ENCODE peak calls at places on chromosomes 16 and 17, in seven cellular contexts. One of them, this sample, is unnamed.

GRCh38 chr17:64781394-64781793 is 119.3 kb upstream of the SMURF2 start:
- DNase-seq in progenitor cell of endocrine pancreas: no peak
- DNase-seq in heart left ventricle: peak
- DNase-seq in pancreas: no peak
- DNase-seq in nephron progenitor cell: peak
- DNase-seq in transverse colon: peak
- DNase-seq in CD4-positive, alpha-beta T cell: peak
- DNase-seq in this sample: no peak

GRCh38 chr16:55370762-55371482 is 46.9 kb downstream of the IRX6 start:
- DNase-seq in progenitor cell of endocrine pancreas: peak
- DNase-seq in heart left ventricle: peak
- DNase-seq in pancreas: peak
- DNase-seq in nephron progenitor cell: peak
- DNase-seq in transverse colon: peak
- DNase-seq in CD4-positive, alpha-beta T cell: no peak
- DNase-seq in this sample: peak

GRCh38 chr17:49696233-49696761 is 11.5 kb downstream of the SLC35B1 start:
- DNase-seq in progenitor cell of endocrine pancreas: no peak
- DNase-seq in heart left ventricle: no peak
- DNase-seq in pancreas: no peak
- DNase-seq in nephron progenitor cell: no peak
- DNase-seq in transverse colon: no peak
- DNase-seq in CD4-positive, alpha-beta T cell: peak
- DNase-seq in this sample: no peak

GRCh38 chr16:63323722-63324121 is 1287.5 kb upstream of the CDH8 start:
- DNase-seq in progenitor cell of endocrine pancreas: no peak
- DNase-seq in heart left ventricle: no peak
- DNase-seq in pancreas: no peak
- DNase-seq in nephron progenitor cell: no peak
- DNase-seq in transverse colon: no peak
- DNase-seq in CD4-positive, alpha-beta T cell: no peak
- DNase-seq in this sample: no peak

GRCh38 chr17:58822148-58823050 is 66.7 kb downstream of the PPM1E start:
- DNase-seq in progenitor cell of endocrine pancreas: no peak
- DNase-seq in heart left ventricle: no peak
- DNase-seq in pancreas: no peak
- DNase-seq in nephron progenitor cell: no peak
- DNase-seq in transverse colon: no peak
- DNase-seq in CD4-positive, alpha-beta T cell: no peak
- DNase-seq in this sample: no peak

GRCh38 chr17:78682363-78682762 is 99.7 kb downstream of the CYTH1 start:
- DNase-seq in progenitor cell of endocrine pancreas: no peak
- DNase-seq in heart left ventricle: no peak
- DNase-seq in pancreas: no peak
- DNase-seq in nephron progenitor cell: no peak
- DNase-seq in transverse colon: no peak
- DNase-seq in CD4-positive, alpha-beta T cell: no peak
- DNase-seq in this sample: no peak

GRCh38 chr17:68390888-68391545 is 66.3 kb downstream of the WIPI1 start:
- DNase-seq in progenitor cell of endocrine pancreas: no peak
- DNase-seq in heart left ventricle: no peak
- DNase-seq in pancreas: no peak
- DNase-seq in nephron progenitor cell: no peak
- DNase-seq in transverse colon: no peak
- DNase-seq in CD4-positive, alpha-beta T cell: no peak
- DNase-seq in this sample: no peak

GRCh38 chr17:40516581-40517285 is 15.3 kb upstream of the TNS4 start:
- DNase-seq in progenitor cell of endocrine pancreas: no peak
- DNase-seq in heart left ventricle: peak
- DNase-seq in pancreas: no peak
- DNase-seq in nephron progenitor cell: no peak
- DNase-seq in transverse colon: peak
- DNase-seq in CD4-positive, alpha-beta T cell: peak
- DNase-seq in this sample: no peak

GRCh38 chr17:42674755-42675347 is 1.9 kb downstream of the PLEKHH3 start:
- DNase-seq in progenitor cell of endocrine pancreas: no peak
- DNase-seq in heart left ventricle: no peak
- DNase-seq in pancreas: peak
- DNase-seq in nephron progenitor cell: no peak
- DNase-seq in transverse colon: peak
- DNase-seq in CD4-positive, alpha-beta T cell: no peak
- DNase-seq in this sample: no peak

DNA sequence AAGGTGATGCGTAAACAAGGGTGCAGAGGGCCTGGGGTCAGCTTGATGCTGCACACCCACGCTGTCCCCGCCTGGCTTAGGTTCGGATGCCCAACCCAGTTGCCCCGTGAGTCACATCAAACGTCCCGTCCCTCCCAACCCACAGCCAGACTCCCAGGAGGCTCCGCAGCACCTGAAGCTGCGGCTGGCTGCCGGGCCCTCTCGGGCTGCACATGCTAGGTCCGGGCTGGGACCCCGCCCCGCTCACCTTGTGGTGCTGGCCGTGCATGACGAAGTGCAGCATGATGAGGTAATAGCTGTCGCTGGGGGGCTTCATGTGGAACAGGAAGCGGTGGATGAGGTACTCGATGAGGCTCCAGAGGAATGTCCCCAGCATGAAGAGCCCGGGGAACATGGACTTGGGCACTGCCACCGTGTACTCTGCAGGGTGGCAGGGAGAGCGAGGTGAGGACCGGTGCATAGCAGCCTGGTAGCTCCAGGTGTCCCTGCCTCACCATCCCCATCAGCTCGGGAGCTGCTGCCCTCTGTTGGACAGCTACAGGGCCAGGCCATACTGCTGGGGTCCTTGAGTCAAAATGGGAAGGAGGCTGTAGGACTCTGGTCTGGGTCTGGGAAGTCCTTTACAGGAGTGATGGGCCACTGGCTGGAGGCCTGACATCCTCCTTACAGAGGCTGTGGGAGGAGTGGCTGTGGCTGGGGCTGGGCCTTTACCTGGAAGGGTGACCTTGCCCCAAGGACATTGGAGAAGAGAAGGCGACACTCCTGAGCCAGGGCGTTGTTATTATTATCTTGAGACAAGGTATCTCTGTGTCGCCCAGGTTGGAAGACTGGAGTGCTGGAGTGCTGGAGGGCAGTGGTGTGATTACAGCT is 18.3 kb upstream of the MLKL start:
- DNase-seq in progenitor cell of endocrine pancreas: no peak
- DNase-seq in heart left ventricle: no peak
- DNase-seq in pancreas: no peak
- DNase-seq in nephron progenitor cell: no peak
- DNase-seq in transverse colon: no peak
- DNase-seq in CD4-positive, alpha-beta T cell: no peak
- DNase-seq in this sample: no peak
- TF ChIP-seq CTCF in progenitor cell of endocrine pancreas: no peak
- TF ChIP-seq CTCF in heart left ventricle: no peak
- TF ChIP-seq CTCF in pancreas: no peak
- TF ChIP-seq CTCF in nephron progenitor cell: no peak
- TF ChIP-seq CTCF in transverse colon: no peak
- TF ChIP-seq CTCF in CD4-positive, alpha-beta T cell: no peak
- TF ChIP-seq CTCF in this sample: no peak

GRCh38 chr16:85751665-85752501 is 987 bp upstream of the C16orf74 start:
- DNase-seq in progenitor cell of endocrine pancreas: no peak
- DNase-seq in heart left ventricle: no peak
- DNase-seq in pancreas: no peak
- DNase-seq in nephron progenitor cell: no peak
- DNase-seq in transverse colon: no peak
- DNase-seq in CD4-positive, alpha-beta T cell: no peak
- DNase-seq in this sample: no peak

GRCh38 chr16:85754403-85754802 is 3.5 kb upstream of the C16orf74 start:
- DNase-seq in progenitor cell of endocrine pancreas: no peak
- DNase-seq in heart left ventricle: no peak
- DNase-seq in pancreas: no peak
- DNase-seq in nephron progenitor cell: no peak
- DNase-seq in transverse colon: no peak
- DNase-seq in CD4-positive, alpha-beta T cell: no peak
- DNase-seq in this sample: no peak

GRCh38 chr16:85753976-85754375 is 3.1 kb upstream of the C16orf74 start:
- DNase-seq in progenitor cell of endocrine pancreas: no peak
- DNase-seq in heart left ventricle: no peak
- DNase-seq in pancreas: peak
- DNase-seq in nephron progenitor cell: no peak
- DNase-seq in transverse colon: peak
- DNase-seq in CD4-positive, alpha-beta T cell: no peak
- DNase-seq in this sample: no peak

GRCh38 chr16:85753559-85753958 is 2.7 kb upstream of the C16orf74 start:
- DNase-seq in progenitor cell of endocrine pancreas: no peak
- DNase-seq in heart left ventricle: no peak
- DNase-seq in pancreas: peak
- DNase-seq in nephron progenitor cell: no peak
- DNase-seq in transverse colon: peak
- DNase-seq in CD4-positive, alpha-beta T cell: no peak
- DNase-seq in this sample: no peak

DNA sequence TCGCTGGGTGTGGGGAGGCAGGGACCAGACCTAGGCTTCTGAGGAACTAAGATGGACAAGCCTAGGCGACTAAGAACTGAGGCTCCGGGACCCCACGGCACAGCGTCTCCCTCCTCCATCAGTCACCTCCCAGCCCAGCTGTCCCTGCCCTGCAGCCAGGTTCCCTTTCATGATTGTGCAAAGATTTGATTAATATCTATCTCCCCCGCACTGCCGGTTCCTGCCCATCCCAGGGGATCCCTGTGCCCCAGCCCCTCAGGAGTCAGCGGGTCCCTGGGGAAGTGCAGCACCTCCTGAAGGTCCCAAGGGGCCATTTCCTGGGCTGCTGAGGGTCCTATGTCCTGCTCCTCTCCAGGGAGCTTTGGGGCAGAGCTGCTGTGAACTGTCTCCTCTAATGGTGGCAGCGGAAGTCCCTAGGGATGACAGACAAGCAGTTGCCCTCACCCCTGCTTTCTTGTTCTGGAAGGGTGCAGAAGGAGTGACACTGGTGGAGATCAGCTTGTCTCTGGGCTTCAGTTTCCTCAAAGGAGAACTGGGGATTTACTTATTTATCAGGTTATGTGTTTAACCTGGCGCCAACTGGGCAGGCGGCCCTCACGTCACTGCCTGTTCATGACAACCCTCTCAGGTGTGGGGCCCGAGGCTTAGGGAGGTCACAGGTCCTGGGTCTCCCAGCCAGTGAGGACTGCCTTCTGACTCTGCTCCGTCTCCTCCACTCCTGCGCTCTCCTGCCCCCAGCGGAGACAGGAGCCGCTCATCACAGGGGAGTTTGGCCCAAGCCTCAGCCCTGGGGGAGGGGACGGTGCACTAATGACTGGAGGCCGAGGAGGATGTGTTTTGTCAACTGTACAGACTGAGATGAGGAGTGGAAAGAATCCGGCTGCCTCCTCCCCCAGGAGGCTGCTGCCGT is 1.9 kb upstream of the C16orf74 start:
- DNase-seq in progenitor cell of endocrine pancreas: no peak
- DNase-seq in heart left ventricle: no peak
- DNase-seq in pancreas: peak
- DNase-seq in nephron progenitor cell: peak
- DNase-seq in transverse colon: peak
- DNase-seq in CD4-positive, alpha-beta T cell: no peak
- DNase-seq in this sample: no peak
- TF ChIP-seq CTCF in progenitor cell of endocrine pancreas: no peak
- TF ChIP-seq CTCF in heart left ventricle: no peak
- TF ChIP-seq CTCF in pancreas: no peak
- TF ChIP-seq CTCF in nephron progenitor cell: no peak
- TF ChIP-seq CTCF in transverse colon: no peak
- TF ChIP-seq CTCF in CD4-positive, alpha-beta T cell: no peak
- TF ChIP-seq CTCF in this sample: peak

GRCh38 chr17:31401456-31402254 is 10.2 kb downstream of the RAB11FIP4 start:
- DNase-seq in progenitor cell of endocrine pancreas: no peak
- DNase-seq in heart left ventricle: no peak
- DNase-seq in pancreas: no peak
- DNase-seq in nephron progenitor cell: no peak
- DNase-seq in transverse colon: no peak
- DNase-seq in CD4-positive, alpha-beta T cell: no peak
- DNase-seq in this sample: no peak

GRCh38 chr17:31400481-31400950 is 9.0 kb downstream of the RAB11FIP4 start:
- DNase-seq in progenitor cell of endocrine pancreas: no peak
- DNase-seq in heart left ventricle: no peak
- DNase-seq in pancreas: no peak
- DNase-seq in nephron progenitor cell: no peak
- DNase-seq in transverse colon: no peak
- DNase-seq in CD4-positive, alpha-beta T cell: no peak
- DNase-seq in this sample: no peak

GRCh38 chr17:31404028-31404949 is 12.8 kb downstream of the RAB11FIP4 start:
- DNase-seq in progenitor cell of endocrine pancreas: no peak
- DNase-seq in heart left ventricle: no peak
- DNase-seq in pancreas: no peak
- DNase-seq in nephron progenitor cell: no peak
- DNase-seq in transverse colon: no peak
- DNase-seq in CD4-positive, alpha-beta T cell: no peak
- DNase-seq in this sample: no peak

GRCh38 chr17:31408586-31408985 is 17.1 kb downstream of the RAB11FIP4 start:
- DNase-seq in progenitor cell of endocrine pancreas: no peak
- DNase-seq in heart left ventricle: no peak
- DNase-seq in pancreas: no peak
- DNase-seq in nephron progenitor cell: no peak
- DNase-seq in transverse colon: no peak
- DNase-seq in CD4-positive, alpha-beta T cell: no peak
- DNase-seq in this sample: no peak

DNA sequence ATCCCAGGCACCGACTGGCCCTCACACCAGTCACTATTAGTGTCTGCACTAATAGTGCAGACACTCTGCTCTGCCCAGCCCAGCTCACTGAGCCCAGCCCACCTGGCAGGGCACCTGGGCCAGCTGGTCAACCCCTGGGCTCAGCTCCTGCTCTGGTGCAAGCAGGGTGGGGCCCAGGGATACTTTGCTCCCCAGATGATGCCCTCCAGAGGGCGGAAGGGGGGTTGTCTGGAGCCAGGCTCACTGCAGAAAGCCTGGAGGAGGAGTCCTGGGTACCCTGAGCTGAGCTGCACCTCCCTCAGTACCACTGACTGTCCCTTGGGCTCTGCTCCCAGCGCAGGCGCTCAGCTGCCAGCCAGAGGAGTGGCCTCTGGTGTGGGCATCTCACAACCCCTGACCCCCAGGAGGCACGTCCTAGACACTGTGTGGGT is 14.5 kb downstream of the RAB11FIP4 start:
- DNase-seq in progenitor cell of endocrine pancreas: no peak
- DNase-seq in heart left ventricle: no peak
- DNase-seq in pancreas: no peak
- DNase-seq in nephron progenitor cell: no peak
- DNase-seq in transverse colon: no peak
- DNase-seq in CD4-positive, alpha-beta T cell: no peak
- DNase-seq in this sample: no peak
- TF ChIP-seq CTCF in progenitor cell of endocrine pancreas: no peak
- TF ChIP-seq CTCF in heart left ventricle: no peak
- TF ChIP-seq CTCF in pancreas: no peak
- TF ChIP-seq CTCF in nephron progenitor cell: no peak
- TF ChIP-seq CTCF in transverse colon: no peak
- TF ChIP-seq CTCF in CD4-positive, alpha-beta T cell: no peak
- TF ChIP-seq CTCF in this sample: no peak

DNA sequence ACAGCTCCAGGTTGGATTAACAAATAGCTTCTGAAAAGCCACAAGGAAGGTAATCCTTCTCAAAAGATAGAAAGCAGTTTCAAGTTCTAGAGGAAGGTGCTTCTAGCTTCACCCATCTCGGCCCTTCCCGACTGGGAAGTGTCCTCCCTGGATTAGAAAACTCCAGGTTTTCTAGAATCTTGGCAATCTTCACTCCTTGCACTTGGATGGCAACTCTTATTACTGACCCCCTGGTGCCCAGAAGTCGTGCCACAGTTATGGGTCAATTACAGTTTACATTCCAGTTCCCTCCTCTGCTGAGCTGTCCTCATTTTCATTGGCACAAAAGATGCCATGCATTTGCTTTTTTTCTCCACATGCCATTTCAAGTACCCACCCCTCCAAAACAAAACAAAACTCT is 65.6 kb downstream of the SMG6 start:
- DNase-seq in progenitor cell of endocrine pancreas: no peak
- DNase-seq in heart left ventricle: no peak
- DNase-seq in pancreas: no peak
- DNase-seq in nephron progenitor cell: no peak
- DNase-seq in transverse colon: no peak
- DNase-seq in CD4-positive, alpha-beta T cell: no peak
- DNase-seq in this sample: no peak
- TF ChIP-seq CTCF in progenitor cell of endocrine pancreas: no peak
- TF ChIP-seq CTCF in heart left ventricle: no peak
- TF ChIP-seq CTCF in pancreas: no peak
- TF ChIP-seq CTCF in nephron progenitor cell: no peak
- TF ChIP-seq CTCF in transverse colon: no peak
- TF ChIP-seq CTCF in CD4-positive, alpha-beta T cell: no peak
- TF ChIP-seq CTCF in this sample: no peak

This sample was measured in D721Med.